ENCODE peak calls at places on chromosomes 5 and 9, in seven cellular contexts. M, F, D, E, V, J and Q are unnamed samples.

GRCh38 chr9:9791621-9792020 is 821.2 kb downstream of the PTPRD start:
- DNase-seq in E (peak; percentile 29), J (no peak), M (no peak), F (no peak), V (no peak), D (peak; percentile 2), Q (no peak)

GRCh38 chr9:98381311-98382103 is 126.1 kb upstream of the TBC1D2 start:
- DNase-seq in D (no peak), M (no peak), E (no peak), F (no peak), J (no peak), V (no peak), Q (no peak)

GRCh38 chr5:150428106-150428876 is 15.6 kb upstream of the CD74 start:
- DNase-seq in M (no peak), F (no peak), D (peak; percentile 31), V (no peak), E (peak; percentile 61), J (no peak), Q (no peak)

GRCh38 chr5:114243281-114243982 is 118.4 kb upstream of the KCNN2 start:
- DNase-seq in M (peak; percentile 97), J (no peak), D (peak; percentile 88), F (no peak), V (no peak), E (no peak), Q (no peak)

GRCh38 chr9:112028242-112029221 is 131.9 kb downstream of the UGCG start:
- DNase-seq in M (no peak), D (no peak), V (no peak), E (peak; percentile 67), F (no peak), J (no peak), Q (no peak)

GRCh38 chr5:15073453-15073852 is 201.9 kb upstream of the ANKH start:
- DNase-seq in J (no peak), D (no peak), V (no peak), F (no peak), E (no peak), M (no peak), Q (no peak)

GRCh38 chr9:79662553-79662956 is 90.8 kb downstream of the TLE4 start:
- DNase-seq in J (no peak), E (peak; percentile 73), F (peak; percentile 81), V (peak; percentile 88), M (no peak), D (peak; percentile 39), Q (no peak)

GRCh38 chr9:80555782-80556325 is 984.1 kb downstream of the TLE4 start:
- DNase-seq in J (no peak), E (peak; percentile 37), M (peak; percentile 18), V (no peak), F (no peak), D (no peak), Q (no peak)

GRCh38 chr5:132223861-132224260 is 3.8 kb downstream of the P4HA2 start:
- DNase-seq in V (no peak), D (no peak), E (no peak), F (no peak), M (no peak), J (no peak), Q (no peak)

GRCh38 chr9:132575005-132575609 is 7.3 kb upstream of the BARHL1 start:
- DNase-seq in V (no peak), E (peak; percentile 79), J (no peak), D (peak; percentile 78), F (peak; percentile 85), M (peak; percentile 67), Q (peak; percentile 88)

DNA sequence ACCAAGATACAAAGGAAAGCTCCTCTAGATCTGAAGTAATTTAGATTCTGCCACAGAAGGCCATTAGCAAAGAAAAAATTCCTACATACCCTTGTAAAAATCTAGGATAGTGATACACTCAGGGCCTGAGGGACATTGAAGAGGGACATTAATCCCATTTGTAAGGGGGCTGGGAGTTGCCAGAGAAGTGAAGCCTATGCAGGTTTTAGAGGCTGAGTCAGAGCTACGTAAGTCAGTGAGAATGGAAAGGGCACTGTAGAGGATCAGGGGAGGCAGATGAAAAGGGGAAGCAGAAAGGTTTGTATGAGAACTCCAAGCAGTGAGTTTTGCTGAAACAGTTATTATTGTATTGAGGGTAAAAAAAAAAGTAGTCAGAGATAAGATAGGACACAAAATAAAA is 286.9 kb upstream of the TARS1 start:
- DNase-seq in J (no peak), F (peak; percentile 2), M (peak; percentile 37), V (no peak), E (peak; percentile 69), D (no peak), Q (no peak)
- H3K23ac ChIP-seq in J (no peak overlapping the region), F (no peak overlapping the region), M (no peak overlapping the region), V (no peak overlapping the region), E (no peak overlapping the region), D (no peak overlapping the region), Q (no peak overlapping the region)

DNA sequence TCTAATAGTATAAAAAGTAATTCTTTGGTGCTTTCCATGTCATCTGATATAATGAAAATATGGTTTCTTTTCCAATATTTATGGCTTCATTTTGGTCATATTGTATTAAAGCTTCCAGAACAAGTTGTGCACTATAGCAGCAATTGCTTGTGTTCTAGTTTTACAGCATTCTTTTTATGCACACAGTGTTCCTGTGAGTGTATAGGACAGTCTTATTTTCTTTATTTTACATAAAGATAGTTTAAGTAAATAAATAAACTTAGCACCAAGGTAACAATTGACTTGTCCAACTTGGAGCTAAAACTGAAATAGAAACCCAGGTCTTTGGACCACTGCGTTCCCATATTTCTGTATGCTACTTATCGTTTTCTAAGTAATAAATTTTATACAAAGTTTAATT is 38.9 kb downstream of the ATG10 start:
- DNase-seq in M (no peak), D (no peak), V (no peak), J (no peak), E (no peak), F (no peak), Q (no peak)
- H3K23ac ChIP-seq in M (no peak overlapping the region), D (no peak overlapping the region), V (no peak overlapping the region), J (no peak overlapping the region), E (no peak overlapping the region), F (no peak overlapping the region), Q (no peak overlapping the region)

GRCh38 chr5:95808013-95808685 is 14.4 kb downstream of the GLRX start:
- DNase-seq in M (no peak), D (no peak), E (no peak), F (no peak), J (no peak), V (no peak), Q (no peak)
- H3K23ac ChIP-seq in M (peak overlapping the region; percentile 37), D (no peak overlapping the region), E (no peak overlapping the region), F (no peak overlapping the region), J (no peak overlapping the region), V (no peak overlapping the region), Q (no peak overlapping the region)

GRCh38 chr9:3045153-3045552 is 201.3 kb upstream of the PUM3 start:
- DNase-seq in E (no peak), J (no peak), F (peak; percentile 35), V (no peak), D (no peak), M (no peak), Q (no peak)
- H3K23ac ChIP-seq in E (no peak overlapping the region), J (no peak overlapping the region), F (no peak overlapping the region), V (no peak overlapping the region), D (no peak overlapping the region), M (no peak overlapping the region), Q (no peak overlapping the region)

DNA sequence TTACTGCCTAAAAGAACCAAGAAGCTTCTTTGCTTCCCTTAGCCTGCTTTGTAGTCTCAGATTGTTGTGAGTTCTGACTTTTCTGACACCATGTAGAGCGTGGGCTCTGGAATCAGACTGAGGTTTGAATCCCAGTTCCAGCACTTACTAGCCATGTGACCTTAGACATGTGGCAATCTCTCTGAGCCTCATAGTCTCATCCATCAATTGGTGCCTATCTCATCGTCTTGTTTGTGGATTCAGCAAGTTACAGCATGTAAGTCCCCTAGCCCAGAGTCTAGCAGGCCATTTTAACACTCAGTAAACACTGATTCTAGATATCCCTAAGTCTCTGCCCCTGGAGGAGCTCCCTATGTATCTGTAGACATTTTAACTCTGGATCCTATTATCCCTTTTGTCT is 94.7 kb downstream of the ANGPTL2 start:
- DNase-seq in E (no peak), V (no peak), F (peak; percentile 84), J (no peak), D (no peak), M (no peak), Q (no peak)
- H3K23ac ChIP-seq in E (no peak overlapping the region), V (no peak overlapping the region), F (no peak overlapping the region), J (no peak overlapping the region), D (no peak overlapping the region), M (peak overlapping the region; percentile 3), Q (no peak overlapping the region)

GRCh38 chr5:140358738-140359310 is 1.2 kb upstream of the SLC4A9 start:
- DNase-seq in J (no peak), F (peak; percentile 89), V (peak; percentile 54), E (peak; percentile 57), D (peak; percentile 63), M (peak; percentile 51), Q (peak; percentile 72)

GRCh38 chr5:140362311-140362710 is 2.3 kb downstream of the SLC4A9 start:
- DNase-seq in F (no peak), D (no peak), V (no peak), E (no peak), M (no peak), J (no peak), Q (no peak)

GRCh38 chr5:140360101-140360500 is at the start of gene SLC4A9:
- DNase-seq in D (no peak), E (no peak), M (no peak), F (no peak), V (no peak), J (no peak), Q (no peak)

GRCh38 chr5:140361901-140362300 is 1.9 kb downstream of the SLC4A9 start:
- DNase-seq in J (no peak), E (no peak), V (no peak), F (no peak), M (no peak), D (no peak), Q (no peak)

DNA sequence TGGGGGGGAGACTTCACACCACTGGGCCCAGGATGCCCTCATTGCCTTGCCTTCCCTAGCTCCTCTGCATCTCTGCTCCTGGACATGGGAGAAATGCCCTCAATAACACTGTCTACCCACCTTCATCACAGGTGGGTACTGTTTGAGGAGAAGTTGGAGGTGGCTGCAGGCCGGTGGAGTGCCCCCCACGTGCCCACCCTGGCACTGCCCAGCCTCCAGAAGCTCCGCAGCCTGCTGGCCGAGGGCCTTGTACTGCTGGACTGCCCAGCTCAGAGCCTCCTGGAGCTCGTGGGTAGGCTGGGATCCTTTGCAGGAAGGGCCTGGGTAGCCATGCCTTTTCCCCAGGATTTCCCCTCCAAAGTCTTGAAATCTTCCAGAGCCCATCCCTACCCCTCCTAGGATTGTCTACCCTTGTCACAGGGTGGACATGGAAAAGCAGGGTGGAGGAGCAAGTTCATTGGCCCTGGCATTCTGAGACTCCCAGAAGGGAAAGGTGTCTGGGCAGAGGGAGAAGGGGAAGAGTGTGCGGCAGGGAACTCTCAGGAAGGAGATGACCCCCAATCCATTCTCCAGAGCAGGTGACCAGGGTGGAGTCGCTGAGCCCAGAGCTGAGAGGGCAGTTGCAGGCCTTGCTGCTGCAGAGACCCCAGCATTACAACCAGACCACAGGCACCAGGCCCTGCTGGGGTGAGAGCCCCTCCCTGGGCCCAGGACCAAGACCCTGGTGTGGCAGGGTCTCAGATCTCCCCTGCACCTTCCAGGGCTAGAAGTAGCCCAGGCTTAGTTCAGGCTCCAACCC is 886 bp downstream of the SLC4A9 start:
- DNase-seq in F (no peak), D (no peak), J (no peak), M (no peak), E (no peak), V (no peak), Q (no peak)
- H3K23ac ChIP-seq in F (no peak overlapping the region), D (no peak overlapping the region), J (no peak overlapping the region), M (no peak overlapping the region), E (no peak overlapping the region), V (no peak overlapping the region), Q (no peak overlapping the region)

GRCh38 chr5:56705217-56705616 is 110.1 kb upstream of the MAP3K1 start:
- DNase-seq in D (no peak), J (no peak), V (no peak), E (no peak), M (no peak), F (peak; percentile 16), Q (no peak)
- H3K23ac ChIP-seq in D (no peak overlapping the region), J (no peak overlapping the region), V (no peak overlapping the region), E (no peak overlapping the region), M (no peak overlapping the region), F (no peak overlapping the region), Q (no peak overlapping the region)